ENCODE peak calls at places on chromosome 17, in four cellular contexts. L, J, R and D are unnamed samples.

GRCh38 chr17:78144736-78145641 is 1.2 kb upstream of the C17orf99 start:
- DNase-seq in R (no peak), L (no peak), J (no peak), D (no peak)

GRCh38 chr17:64264891-64265290 is 1.8 kb upstream of the TEX2 start:
- DNase-seq in R (no peak), L (no peak), J (no peak), D (no peak)

GRCh38 chr17:67717192-67717623 is 528 bp upstream of the NOL11 start:
- DNase-seq in R (no peak), L (no peak), J (peak), D (peak)

GRCh38 chr17:34252890-34253525 is 2.1 kb upstream of the CCL2 start:
- DNase-seq in L (no peak), J (no peak), R (no peak), D (no peak)

GRCh38 chr17:73803867-73804539 is 159.8 kb upstream of the SDK2 start:
- DNase-seq in J (no peak), R (no peak), L (no peak), D (no peak)

GRCh38 chr17:74369221-74369620 is 1.9 kb downstream of the GPR142 start:
- DNase-seq in R (no peak), L (no peak), J (no peak), D (no peak)

GRCh38 chr17:79629548-79630049 is 18.7 kb upstream of the RBFOX3 start:
- DNase-seq in L (no peak), J (no peak), R (no peak), D (no peak)

GRCh38 chr17:50020841-50021599 is 26.0 kb upstream of the DLX3 start:
- DNase-seq in L (no peak), J (no peak), R (no peak), D (no peak)

GRCh38 chr17:48816774-48817590 is at the start of gene TTLL6:
- DNase-seq in J (peak), L (no peak), R (peak), D (peak)

GRCh38 chr17:61408151-61409041 is 8.8 kb downstream of the TBX2 start:
- DNase-seq in R (no peak), J (no peak), L (no peak), D (no peak)

GRCh38 chr17:21129023-21129681 is 2.4 kb downstream of the DHRS7B start:
- DNase-seq in J (no peak), L (no peak), R (no peak), D (peak)

GRCh38 chr17:26774291-26775218 is 519.4 kb upstream of the WSB1 start:
- DNase-seq in R (no peak), L (no peak), J (no peak), D (no peak)

GRCh38 chr17:78168906-78169793 is 769 bp downstream of the SYNGR2 start:
- DNase-seq in L (no peak), J (peak), R (no peak), D (no peak)

GRCh38 chr17:66491213-66491612 is 188.8 kb downstream of the PRKCA start:
- DNase-seq in J (no peak), L (no peak), R (no peak), D (no peak)

GRCh38 chr17:54408741-54409140 is 491.9 kb upstream of the TOM1L1 start:
- DNase-seq in L (no peak), R (no peak), J (no peak), D (no peak)

GRCh38 chr17:66191607-66192377 is at the start of gene CEP112:
- DNase-seq in R (peak), L (no peak), J (peak), D (peak)

GRCh38 chr17:47304191-47304590 is 19.6 kb upstream of the EFCAB13 start:
- DNase-seq in R (no peak), L (no peak), J (no peak), D (no peak)

GRCh38 chr17:21233581-21234337 is 19.5 kb downstream of the NATD1 start:
- DNase-seq in L (no peak), J (no peak), R (no peak), D (no peak)

GRCh38 chr17:45313927-45314760 is 2.7 kb downstream of the MAP3K14 start:
- DNase-seq in J (no peak), R (no peak), L (no peak), D (no peak)

GRCh38 chr17:7207120-7208001 is 12.3 kb downstream of the DLG4 start:
- DNase-seq in J (no peak), R (no peak), L (no peak), D (no peak)
- H3K27ac ChIP-seq in J (no peak), R (no peak), L (no peak), D (no peak)

DNA sequence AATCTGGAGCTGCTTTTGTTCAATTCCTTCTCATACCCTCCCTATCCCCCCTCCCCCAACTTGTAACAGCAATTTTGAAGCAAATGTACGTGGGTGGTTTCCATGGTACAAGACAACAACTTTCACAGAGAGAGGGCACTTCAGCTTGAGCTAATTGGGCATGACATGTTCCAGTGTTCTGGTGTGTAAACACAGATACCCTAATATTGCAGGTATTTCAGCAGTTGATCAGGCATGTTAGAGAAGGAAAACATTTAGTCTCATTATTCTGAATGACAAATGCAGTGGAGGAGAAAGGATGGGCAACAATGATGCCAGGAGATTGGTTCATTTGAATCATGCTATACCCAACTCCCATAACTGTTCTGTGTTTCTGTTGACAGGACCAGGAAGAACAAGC is 137.5 kb downstream of the TRIM37 start:
- DNase-seq in L (no peak), J (no peak), R (no peak), D (no peak)
- TF ChIP-seq SRF in L (no peak), J (no peak), R (no peak), D (no peak)

GRCh38 chr17:2737693-2738092 is 11.8 kb downstream of the CCDC92B start:
- DNase-seq in L (no peak), J (no peak), R (no peak), D (no peak)
- H3K27ac ChIP-seq in L (no peak), J (no peak), R (no peak), D (no peak)

GRCh38 chr17:81888105-81888987 is 3.0 kb downstream of the ALYREF start:
- DNase-seq in J (no peak), R (no peak), L (no peak), D (no peak)

GRCh38 chr17:81884968-81885367 is 6.4 kb downstream of the ALYREF start:
- DNase-seq in R (no peak), L (no peak), J (no peak), D (no peak)

GRCh38 chr17:81885454-81885853 is 5.9 kb downstream of the ALYREF start:
- DNase-seq in J (no peak), R (no peak), L (no peak), D (no peak)

GRCh38 chr17:81884520-81884919 is 6.9 kb downstream of the ALYREF start:
- DNase-seq in L (no peak), R (no peak), J (no peak), D (no peak)

DNA sequence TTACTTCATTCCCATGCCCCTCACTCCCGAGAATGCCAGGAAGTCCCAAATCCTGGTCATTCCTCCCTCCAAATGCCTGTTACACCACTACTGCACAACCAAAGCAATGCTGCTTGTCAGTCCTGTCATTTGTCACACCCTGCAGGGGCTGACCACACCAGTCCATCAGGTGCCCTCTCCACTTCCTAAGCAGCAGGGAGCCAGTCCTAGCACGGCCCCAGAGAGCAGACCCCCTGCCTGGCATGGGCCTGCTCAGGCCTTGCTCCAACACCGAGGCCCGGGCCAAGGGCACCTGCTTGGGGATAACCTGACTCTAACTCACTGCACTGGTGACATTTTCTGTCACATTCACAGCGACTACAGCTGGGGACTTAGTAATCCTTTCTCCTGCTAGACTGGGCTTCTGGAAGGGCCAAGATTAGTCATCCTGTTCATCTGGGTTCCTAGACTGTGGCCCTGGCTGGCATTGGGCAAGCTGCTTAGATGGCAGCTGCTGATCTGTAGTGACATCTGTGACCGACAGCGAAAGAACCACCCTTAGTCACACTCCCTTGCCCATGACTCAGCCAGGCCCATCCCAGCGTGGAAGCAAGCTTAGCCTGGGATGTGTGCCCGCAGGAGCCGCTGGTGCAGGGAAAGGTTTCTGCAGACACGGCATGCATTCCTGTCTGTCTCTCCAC is 5.4 kb downstream of the ALYREF start:
- DNase-seq in R (no peak), L (no peak), J (no peak), D (no peak)
- TF ChIP-seq SRF in R (no peak), L (no peak), J (no peak), D (no peak)